ENCODE peak calls at places on chromosomes 11 and 22, in six cellular contexts. One of them, this sample, is unnamed.

GRCh38 chr11:30586251-30587144 is at the start of gene MPPED2:
- DNase-seq in NCI-H1417: peak
- DNase-seq in putamen: peak
- DNase-seq in SK-N-MC: no peak
- DNase-seq in activated CD8-positive, alpha-beta memory T cell treated with anti-CD3 and anti-CD28 coated beads, Interleukin-2, amount 50 U/mL, for 4 hours: peak
- DNase-seq in OCI-M1: no peak
- DNase-seq in this sample: peak

GRCh38 chr11:113419426-113420003 is 31.9 kb downstream of the ANKK1 start:
- DNase-seq in OCI-M1: no peak
- DNase-seq in putamen: no peak
- DNase-seq in activated CD8-positive, alpha-beta memory T cell treated with anti-CD3 and anti-CD28 coated beads, Interleukin-2, amount 50 U/mL, for 4 hours: no peak
- DNase-seq in SK-N-MC: no peak
- DNase-seq in NCI-H1417: peak
- DNase-seq in this sample: no peak

GRCh38 chr22:25404556-25404922 is 159.9 kb upstream of the GRK3 start:
- DNase-seq in NCI-H1417: peak
- DNase-seq in SK-N-MC: no peak
- DNase-seq in OCI-M1: peak
- DNase-seq in activated CD8-positive, alpha-beta memory T cell treated with anti-CD3 and anti-CD28 coated beads, Interleukin-2, amount 50 U/mL, for 4 hours: no peak
- DNase-seq in putamen: no peak
- DNase-seq in this sample: no peak

GRCh38 chr11:69211540-69212120 is 55.9 kb downstream of the SMIM38 start:
- DNase-seq in activated CD8-positive, alpha-beta memory T cell treated with anti-CD3 and anti-CD28 coated beads, Interleukin-2, amount 50 U/mL, for 4 hours: no peak
- DNase-seq in OCI-M1: no peak
- DNase-seq in putamen: peak
- DNase-seq in NCI-H1417: no peak
- DNase-seq in SK-N-MC: no peak
- DNase-seq in this sample: no peak

GRCh38 chr11:104260456-104260855 is 96.5 kb upstream of the PDGFD start:
- DNase-seq in OCI-M1: no peak
- DNase-seq in SK-N-MC: no peak
- DNase-seq in putamen: no peak
- DNase-seq in NCI-H1417: no peak
- DNase-seq in activated CD8-positive, alpha-beta memory T cell treated with anti-CD3 and anti-CD28 coated beads, Interleukin-2, amount 50 U/mL, for 4 hours: no peak
- DNase-seq in this sample: no peak

GRCh38 chr11:119509969-119510401 is 87.0 kb upstream of the THY1 start:
- DNase-seq in SK-N-MC: no peak
- DNase-seq in OCI-M1: peak
- DNase-seq in activated CD8-positive, alpha-beta memory T cell treated with anti-CD3 and anti-CD28 coated beads, Interleukin-2, amount 50 U/mL, for 4 hours: no peak
- DNase-seq in NCI-H1417: no peak
- DNase-seq in putamen: no peak
- DNase-seq in this sample: peak

GRCh38 chr11:28529540-28530410 is 421.6 kb downstream of the METTL15 start:
- DNase-seq in activated CD8-positive, alpha-beta memory T cell treated with anti-CD3 and anti-CD28 coated beads, Interleukin-2, amount 50 U/mL, for 4 hours: no peak
- DNase-seq in putamen: no peak
- DNase-seq in OCI-M1: peak
- DNase-seq in NCI-H1417: peak
- DNase-seq in SK-N-MC: peak
- DNase-seq in this sample: peak

GRCh38 chr22:43854786-43855271 is 7.5 kb downstream of the SULT4A1 start:
- DNase-seq in OCI-M1: no peak
- DNase-seq in SK-N-MC: no peak
- DNase-seq in activated CD8-positive, alpha-beta memory T cell treated with anti-CD3 and anti-CD28 coated beads, Interleukin-2, amount 50 U/mL, for 4 hours: no peak
- DNase-seq in putamen: no peak
- DNase-seq in NCI-H1417: no peak
- DNase-seq in this sample: no peak

GRCh38 chr22:22418163-22418549 is 90.4 kb downstream of the ZNF280B start:
- DNase-seq in putamen: no peak
- DNase-seq in SK-N-MC: no peak
- DNase-seq in activated CD8-positive, alpha-beta memory T cell treated with anti-CD3 and anti-CD28 coated beads, Interleukin-2, amount 50 U/mL, for 4 hours: no peak
- DNase-seq in OCI-M1: no peak
- DNase-seq in NCI-H1417: no peak
- DNase-seq in this sample: no peak